ENCODE peak calls at places on chromosomes 16 and 17, in five cellular contexts. One of them, this sample, is unnamed.

GRCh38 chr17:72976971-72977767 is 115.3 kb downstream of the SLC39A11 start:
- ATAC-seq in gastroesophageal sphincter: peak
- ATAC-seq in stimulated activated naive B cell treated with anti-CD40 and anti-IgM and Interleukin-4, amounts not matched to agents 10 μg/mL and 1 μg/mL and 100 μg/mL, for 72 hours: peak
- ATAC-seq in omental fat pad: peak
- ATAC-seq in pancreas: peak
- ATAC-seq in this sample: peak

GRCh38 chr17:50043290-50044148 is 12.4 kb upstream of the ITGA3 start:
- ATAC-seq in gastroesophageal sphincter: peak
- ATAC-seq in stimulated activated naive B cell treated with anti-CD40 and anti-IgM and Interleukin-4, amounts not matched to agents 10 μg/mL and 1 μg/mL and 100 μg/mL, for 72 hours: no peak
- ATAC-seq in omental fat pad: no peak
- ATAC-seq in pancreas: peak
- ATAC-seq in this sample: no peak

GRCh38 chr16:75446416-75446815 is 13.1 kb upstream of the CFDP1 start:
- ATAC-seq in gastroesophageal sphincter: no peak
- ATAC-seq in stimulated activated naive B cell treated with anti-CD40 and anti-IgM and Interleukin-4, amounts not matched to agents 10 μg/mL and 1 μg/mL and 100 μg/mL, for 72 hours: no peak
- ATAC-seq in omental fat pad: no peak
- ATAC-seq in pancreas: no peak
- ATAC-seq in this sample: no peak

GRCh38 chr17:20063665-20064648 is 54.8 kb downstream of the SPECC1 start:
- ATAC-seq in gastroesophageal sphincter: peak
- ATAC-seq in stimulated activated naive B cell treated with anti-CD40 and anti-IgM and Interleukin-4, amounts not matched to agents 10 μg/mL and 1 μg/mL and 100 μg/mL, for 72 hours: peak
- ATAC-seq in omental fat pad: peak
- ATAC-seq in pancreas: peak
- ATAC-seq in this sample: peak

GRCh38 chr16:27238016-27238587 is 30.5 kb downstream of the NSMCE1 start:
- ATAC-seq in gastroesophageal sphincter: no peak
- ATAC-seq in stimulated activated naive B cell treated with anti-CD40 and anti-IgM and Interleukin-4, amounts not matched to agents 10 μg/mL and 1 μg/mL and 100 μg/mL, for 72 hours: peak
- ATAC-seq in omental fat pad: no peak
- ATAC-seq in pancreas: no peak
- ATAC-seq in this sample: no peak

GRCh38 chr17:57357392-57357784 is 101.1 kb downstream of the MSI2 start:
- ATAC-seq in gastroesophageal sphincter: no peak
- ATAC-seq in stimulated activated naive B cell treated with anti-CD40 and anti-IgM and Interleukin-4, amounts not matched to agents 10 μg/mL and 1 μg/mL and 100 μg/mL, for 72 hours: peak
- ATAC-seq in omental fat pad: no peak
- ATAC-seq in pancreas: peak
- ATAC-seq in this sample: no peak

GRCh38 chr16:85960486-85961046 is 61.6 kb downstream of the IRF8 start:
- ATAC-seq in gastroesophageal sphincter: no peak
- ATAC-seq in stimulated activated naive B cell treated with anti-CD40 and anti-IgM and Interleukin-4, amounts not matched to agents 10 μg/mL and 1 μg/mL and 100 μg/mL, for 72 hours: no peak
- ATAC-seq in omental fat pad: no peak
- ATAC-seq in pancreas: no peak
- ATAC-seq in this sample: no peak

GRCh38 chr17:14813649-14814048 is 451.5 kb downstream of the PMP22 start:
- ATAC-seq in gastroesophageal sphincter: no peak
- ATAC-seq in stimulated activated naive B cell treated with anti-CD40 and anti-IgM and Interleukin-4, amounts not matched to agents 10 μg/mL and 1 μg/mL and 100 μg/mL, for 72 hours: peak
- ATAC-seq in omental fat pad: no peak
- ATAC-seq in pancreas: peak
- ATAC-seq in this sample: no peak

GRCh38 chr17:74153821-74154430 is 49.6 kb upstream of the RPL38 start:
- ATAC-seq in gastroesophageal sphincter: no peak
- ATAC-seq in stimulated activated naive B cell treated with anti-CD40 and anti-IgM and Interleukin-4, amounts not matched to agents 10 μg/mL and 1 μg/mL and 100 μg/mL, for 72 hours: no peak
- ATAC-seq in omental fat pad: no peak
- ATAC-seq in pancreas: no peak
- ATAC-seq in this sample: no peak

This sample was measured in activated T-helper 17 cell treated with anti-CD3 and anti-CD28 coated beads, Interleukin-2, amount 50 U/mL, for 72 hours.